ENCODE peak calls at places on chromosomes 16 and 17, in six cellular contexts. M is uterus, X is tibial artery, E is A549, I is upper lobe of right lung, Y is thoracic aorta. P is an unnamed sample.
A peak's percentile ranks its signal among the peaks of the same experiment; 100 is the strongest.

GRCh38 chr16:12578001-12578400 is 225.7 kb downstream of the CPPED1 start:
- DNase-seq in M (no peak), X (no peak), E (no peak), I (peak; percentile 39), Y (no peak), P (no peak)

GRCh38 chr17:81164464-81165245 is 652 bp upstream of the PVALEF start:
- DNase-seq in M (no peak), X (no peak), E (no peak), I (no peak), Y (no peak), P (peak; percentile 39)

GRCh38 chr17:49746791-49747490 is 17.0 kb downstream of the FAM117A start:
- DNase-seq in M (no peak), X (no peak), E (no peak), I (no peak), Y (no peak), P (no peak)

GRCh38 chr17:76441681-76442340 is 11.1 kb downstream of the UBE2O start:
- DNase-seq in M (no peak), X (no peak), E (no peak), I (no peak), Y (no peak), P (no peak)

GRCh38 chr16:27229891-27230470 is 26.7 kb downstream of the KDM8 start:
- DNase-seq in M (no peak), X (no peak), E (no peak), I (no peak), Y (no peak), P (peak; percentile 35)

GRCh38 chr16:86231321-86231995 is 278.9 kb upstream of the FOXF1 start:
- DNase-seq in M (no peak), X (no peak), E (no peak), I (no peak), Y (no peak), P (no peak)

GRCh38 chr16:18999045-18999393 is 15.3 kb downstream of the TMC7 start:
- DNase-seq in M (no peak), X (no peak), E (no peak), I (no peak), Y (no peak), P (no peak)

GRCh38 chr16:65201446-65202010 is 79.7 kb upstream of the CDH11 start:
- DNase-seq in M (no peak), X (no peak), E (no peak), I (no peak), Y (no peak), P (no peak)

GRCh38 chr17:29615048-29615385 is 7.7 kb downstream of the CORO6 start:
- DNase-seq in M (peak; percentile 37), X (no peak), E (no peak), I (peak; percentile 75), Y (no peak), P (peak; percentile 79)

GRCh38 chr17:27497696-27498095 is 41.4 kb downstream of the KSR1 start:
- DNase-seq in M (no peak), X (no peak), E (no peak), I (peak; percentile 21), Y (no peak), P (no peak)

GRCh38 chr16:88285514-88285822 is 97.3 kb upstream of the ZNF469 start:
- DNase-seq in M (no peak), X (no peak), E (no peak), I (no peak), Y (no peak), P (peak; percentile 28)

GRCh38 chr17:15171433-15172047 is 93.6 kb downstream of the PMP22 start:
- DNase-seq in M (peak; percentile 28), X (peak; percentile 73), E (peak; percentile 62), I (peak; percentile 80), Y (no peak), P (peak; percentile 67)

GRCh38 chr16:24769806-24770205 is 40.4 kb downstream of the TNRC6A start:
- DNase-seq in M (no peak), X (no peak), E (no peak), I (no peak), Y (no peak), P (no peak)

GRCh38 chr16:88936008-88936912 is 40.7 kb downstream of the CBFA2T3 start:
- DNase-seq in M (no peak), X (no peak), E (peak; percentile 37), I (no peak), Y (no peak), P (peak; percentile 70)

GRCh38 chr17:38539386-38539785 is 66.4 kb downstream of the SRCIN1 start:
- DNase-seq in M (no peak), X (no peak), E (no peak), I (no peak), Y (no peak), P (no peak)

GRCh38 chr17:36920032-36921000 is 17.0 kb upstream of the LHX1 start:
- DNase-seq in M (no peak), X (no peak), E (peak; percentile 89), I (no peak), Y (no peak), P (no peak)

GRCh38 chr17:15999974-16000827 is 577 bp downstream of the TTC19 start:
- DNase-seq in M (peak; percentile 47), X (peak; percentile 74), E (no peak), I (no peak), Y (no peak), P (no peak)

GRCh38 chr17:48910370-48910769 is 2.2 kb downstream of the UBE2Z start:
- DNase-seq in M (no peak), X (no peak), E (no peak), I (no peak), Y (no peak), P (no peak)

GRCh38 chr16:66521951-66522771 is 27.8 kb downstream of the TK2 start:
- DNase-seq in M (no peak), X (no peak), E (no peak), I (peak; percentile 86), Y (no peak), P (peak; percentile 84)

GRCh38 chr16:68264128-68265077 is at the start of gene SLC7A6:
- DNase-seq in M (peak; percentile 74), X (peak; percentile 84), E (peak; percentile 94), I (peak; percentile 91), Y (no peak), P (peak; percentile 86)

GRCh38 chr16:20871935-20872815 is 28.0 kb downstream of the DCUN1D3 start:
- DNase-seq in M (no peak), X (no peak), E (no peak), I (no peak), Y (no peak), P (no peak)

GRCh38 chr16:70665113-70665694 is 18.8 kb downstream of the IL34 start:
- DNase-seq in M (peak; percentile 20), X (peak; percentile 61), E (no peak), I (peak; percentile 55), Y (no peak), P (no peak)

GRCh38 chr16:64459821-64460220 is 662.0 kb downstream of the CDH11 start:
- DNase-seq in M (peak; percentile 16), X (no peak), E (no peak), I (no peak), Y (no peak), P (no peak)

GRCh38 chr16:22123759-22124490 is 31.6 kb downstream of the VWA3A start:
- DNase-seq in M (no peak), X (peak; percentile 20), E (peak; percentile 17), I (no peak), Y (no peak), P (no peak)

GRCh38 chr17:45792995-45793755 is 9.1 kb downstream of the CRHR1 start:
- DNase-seq in M (no peak), X (no peak), E (no peak), I (no peak), Y (no peak), P (no peak)

GRCh38 chr17:72567774-72568173 is 447.0 kb downstream of the SOX9 start:
- DNase-seq in M (no peak), X (no peak), E (no peak), I (no peak), Y (no peak), P (no peak)

GRCh38 chr17:8904686-8905085 is 37.2 kb upstream of the PIK3R6 start:
- DNase-seq in M (no peak), X (no peak), E (no peak), I (no peak), Y (no peak), P (no peak)

GRCh38 chr17:4483012-4483840 is 15.5 kb upstream of the SPNS2 start:
- DNase-seq in M (no peak), X (no peak), E (peak; percentile 53), I (no peak), Y (no peak), P (peak; percentile 78)

GRCh38 chr17:81253358-81254131 is 14.4 kb downstream of the NDUFAF8 start:
- DNase-seq in M (peak; percentile 61), X (no peak), E (peak; percentile 62), I (no peak), Y (no peak), P (peak; percentile 70)

GRCh38 chr17:5425826-5426225 is 5.8 kb downstream of the RPAIN start:
- DNase-seq in M (no peak), X (no peak), E (no peak), I (no peak), Y (no peak), P (no peak)

GRCh38 chr16:8740775-8741355 is 56.6 kb downstream of the TMEM186 start:
- DNase-seq in M (no peak), X (no peak), E (no peak), I (no peak), Y (no peak), P (no peak)

DNA sequence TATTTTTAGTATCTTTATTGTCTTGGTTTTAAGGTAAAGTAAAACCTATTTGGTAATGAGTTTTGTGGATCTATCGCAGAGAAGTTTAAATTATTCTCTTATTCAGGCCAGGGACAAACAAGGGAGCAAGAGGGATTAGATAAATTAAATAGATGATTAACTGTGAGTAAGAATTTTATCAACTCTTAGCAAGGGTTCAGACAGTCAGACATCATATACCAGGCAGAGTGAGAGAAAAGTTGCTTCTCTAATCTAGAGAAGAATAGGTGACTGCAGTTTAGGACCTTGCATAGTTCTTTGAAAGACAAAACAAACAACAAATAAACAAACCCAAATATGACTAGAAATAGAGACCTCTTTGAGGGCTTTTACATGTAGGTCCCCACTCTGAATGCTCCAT is 840.2 kb upstream of the GOT2 start:
- DNase-seq in M (no peak), X (no peak), E (no peak), I (no peak), Y (no peak), P (no peak)
- TF ChIP-seq CTCF in M (no peak), X (no peak), E (no peak), I (no peak), Y (no peak), P (no peak)

GRCh38 chr16:1168837-1169236 is 15.9 kb downstream of the CACNA1H start:
- DNase-seq in M (no peak), X (no peak), E (no peak), I (no peak), Y (no peak), P (no peak)
- H3K4me3 ChIP-seq in M (peak overlapping the region; percentile 14), X (peak overlapping the region; percentile 9), E (no peak overlapping the region), I (no peak overlapping the region), Y (no peak overlapping the region), P (no peak overlapping the region)

DNA sequence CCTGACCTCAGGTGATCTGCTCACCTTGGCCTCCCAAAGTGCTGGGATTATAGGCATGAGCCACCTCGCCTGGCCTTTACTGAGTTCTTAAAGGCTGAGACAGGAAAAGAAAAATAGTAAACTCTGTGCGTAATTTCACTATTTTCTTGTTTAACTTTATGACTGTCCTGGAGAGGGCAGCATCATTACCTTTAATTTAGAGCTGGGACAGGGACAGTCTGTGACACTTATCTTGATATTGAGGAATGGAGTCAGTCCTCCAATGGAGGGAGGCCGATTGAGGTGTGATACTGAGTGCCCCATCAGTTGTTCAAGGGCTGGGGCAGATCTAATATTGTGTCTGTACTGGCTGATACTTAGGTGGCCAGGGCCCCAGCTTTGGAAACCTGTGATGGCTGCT is 21.5 kb upstream of the SPN start:
- DNase-seq in M (no peak), X (no peak), E (no peak), I (no peak), Y (no peak), P (no peak)
- TF ChIP-seq CTCF in M (no peak), X (no peak), E (peak; percentile 16), I (peak; percentile 9), Y (no peak), P (no peak)

GRCh38 chr17:33940769-33941168 is 314.3 kb upstream of the CCL2 start:
- DNase-seq in M (no peak), X (no peak), E (no peak), I (no peak), Y (no peak), P (no peak)
- H3K4me3 ChIP-seq in M (no peak overlapping the region), X (no peak overlapping the region), E (no peak overlapping the region), I (no peak overlapping the region), Y (no peak overlapping the region), P (no peak overlapping the region)